ENCODE peak calls at places on chromosomes 5 and 9, in nine cellular contexts. Z, U, Q, A, Y, G, W, C and F are unnamed samples.

GRCh38 chr9:75683591-75683990 is 206.9 kb upstream of the PCSK5 start:
- DNase-seq in Z (no peak), U (no peak), Q (no peak), A (no peak), Y (no peak), G (no peak), W (no peak), C (peak), F (no peak)

GRCh38 chr9:112971415-112971814 is 40.6 kb downstream of the ZNF883 start:
- DNase-seq in Z (no peak), U (peak), Q (no peak), A (no peak), Y (no peak), G (no peak), W (peak), C (peak), F (no peak)

GRCh38 chr5:90939208-90939607 is 380.6 kb downstream of the ADGRV1 start:
- DNase-seq in Z (no peak), U (no peak), Q (no peak), A (no peak), Y (no peak), G (no peak), W (no peak), C (peak), F (no peak)

GRCh38 chr9:114028646-114029045 is 49.5 kb downstream of the AMBP start:
- DNase-seq in Z (no peak), U (no peak), Q (peak), A (no peak), Y (peak), G (no peak), W (no peak), C (no peak), F (no peak)

GRCh38 chr5:56588636-56589485 is 226.5 kb upstream of the MAP3K1 start:
- DNase-seq in Z (no peak), U (no peak), Q (peak), A (no peak), Y (no peak), G (peak), W (no peak), C (no peak), F (no peak)

GRCh38 chr9:87336914-87337333 is 160.7 kb upstream of the DAPK1 start:
- DNase-seq in Z (peak), U (no peak), Q (no peak), A (no peak), Y (peak), G (peak), W (peak), C (peak), F (peak)

GRCh38 chr9:127931092-127931881 is 710 bp upstream of the PIP5KL1 start:
- DNase-seq in Z (no peak), U (no peak), Q (peak), A (no peak), Y (no peak), G (peak), W (no peak), C (peak), F (no peak)

GRCh38 chr9:112554516-112554915 is 67.9 kb downstream of the KIAA1958 start:
- DNase-seq in Z (no peak), U (no peak), Q (no peak), A (no peak), Y (no peak), G (no peak), W (no peak), C (peak), F (no peak)

GRCh38 chr5:149129181-149129580 is 12.1 kb upstream of the ABLIM3 start:
- DNase-seq in Z (no peak), U (no peak), Q (no peak), A (no peak), Y (no peak), G (no peak), W (no peak), C (peak), F (no peak)

GRCh38 chr5:5183192-5183699 is 43.1 kb downstream of the ADAMTS16 start:
- DNase-seq in Z (no peak), U (peak), Q (no peak), A (no peak), Y (no peak), G (no peak), W (no peak), C (no peak), F (no peak)

GRCh38 chr5:131671994-131672655 is 37.1 kb upstream of the RAPGEF6 start:
- DNase-seq in Z (peak), U (no peak), Q (no peak), A (no peak), Y (peak), G (no peak), W (no peak), C (no peak), F (peak)

GRCh38 chr9:22649384-22649783 is 202.8 kb downstream of the DMRTA1 start:
- DNase-seq in Z (no peak), U (no peak), Q (no peak), A (no peak), Y (no peak), G (no peak), W (no peak), C (no peak), F (no peak)

GRCh38 chr5:10556331-10556807 is 7.5 kb upstream of the ANKRD33B start:
- DNase-seq in Z (no peak), U (no peak), Q (no peak), A (no peak), Y (no peak), G (no peak), W (no peak), C (peak), F (no peak)

GRCh38 chr5:129379406-129379805 is 80.7 kb upstream of the ADAMTS19 start:
- DNase-seq in Z (no peak), U (no peak), Q (no peak), A (no peak), Y (no peak), G (no peak), W (no peak), C (peak), F (peak)

GRCh38 chr5:112549127-112549526 is 130.1 kb upstream of the EPB41L4A start:
- DNase-seq in Z (no peak), U (no peak), Q (no peak), A (no peak), Y (no peak), G (no peak), W (no peak), C (no peak), F (no peak)

GRCh38 chr5:90985341-90985740 is 397.8 kb downstream of the ARRDC3 start:
- DNase-seq in Z (no peak), U (no peak), Q (no peak), A (no peak), Y (no peak), G (no peak), W (peak), C (no peak), F (no peak)

GRCh38 chr9:111356567-111357244 is 26.7 kb upstream of the OR2K2 start:
- DNase-seq in Z (no peak), U (no peak), Q (no peak), A (no peak), Y (no peak), G (no peak), W (no peak), C (peak), F (peak)

GRCh38 chr9:69546265-69546664 is 125.9 kb downstream of the APBA1 start:
- DNase-seq in Z (no peak), U (no peak), Q (no peak), A (no peak), Y (peak), G (peak), W (peak), C (peak), F (peak)

GRCh38 chr5:121285861-121286527 is 565.7 kb upstream of the FTMT start:
- DNase-seq in Z (no peak), U (no peak), Q (no peak), A (no peak), Y (no peak), G (no peak), W (no peak), C (no peak), F (no peak)

GRCh38 chr9:13149454-13149853 is 130.0 kb downstream of the MPDZ start:
- DNase-seq in Z (no peak), U (no peak), Q (no peak), A (no peak), Y (no peak), G (peak), W (no peak), C (no peak), F (no peak)

GRCh38 chr9:124765439-124765835 is 5.7 kb downstream of the NR6A1 start:
- DNase-seq in Z (no peak), U (no peak), Q (no peak), A (no peak), Y (no peak), G (no peak), W (no peak), C (no peak), F (no peak)

GRCh38 chr9:20636883-20637440 is 14.7 kb upstream of the MLLT3 start:
- DNase-seq in Z (no peak), U (no peak), Q (no peak), A (no peak), Y (no peak), G (no peak), W (no peak), C (no peak), F (no peak)

GRCh38 chr9:6302417-6302816 is 25.8 kb upstream of the TPD52L3 start:
- DNase-seq in Z (no peak), U (no peak), Q (no peak), A (no peak), Y (no peak), G (no peak), W (no peak), C (peak), F (no peak)

GRCh38 chr5:32173394-32174010 is 617 bp downstream of the GOLPH3 start:
- DNase-seq in Z (peak), U (no peak), Q (peak), A (no peak), Y (peak), G (peak), W (peak), C (peak), F (peak)

GRCh38 chr9:127570533-127571111 is 41.5 kb upstream of the STXBP1 start:
- DNase-seq in Z (no peak), U (no peak), Q (no peak), A (no peak), Y (no peak), G (no peak), W (no peak), C (no peak), F (no peak)

GRCh38 chr9:18847576-18848275 is 185.3 kb downstream of the SAXO1 start:
- DNase-seq in Z (no peak), U (no peak), Q (no peak), A (no peak), Y (no peak), G (no peak), W (peak), C (no peak), F (no peak)

GRCh38 chr5:134582941-134583340 is 49.7 kb downstream of the SAR1B start:
- DNase-seq in Z (no peak), U (no peak), Q (no peak), A (no peak), Y (no peak), G (no peak), W (no peak), C (no peak), F (no peak)

GRCh38 chr5:166505546-166505945 is 1785.9 kb upstream of the WWC1 start:
- DNase-seq in Z (peak), U (no peak), Q (no peak), A (no peak), Y (no peak), G (peak), W (no peak), C (no peak), F (peak)

GRCh38 chr5:127068771-127069330 is 4.5 kb downstream of the C5orf63 start:
- DNase-seq in Z (peak), U (no peak), Q (no peak), A (no peak), Y (no peak), G (no peak), W (no peak), C (peak), F (no peak)

GRCh38 chr9:1354066-1354465 is 303.9 kb downstream of the DMRT2 start:
- DNase-seq in Z (no peak), U (no peak), Q (no peak), A (no peak), Y (no peak), G (no peak), W (no peak), C (peak), F (no peak)

GRCh38 chr5:159133041-159133741 is 33.5 kb upstream of the EBF1 start:
- DNase-seq in Z (peak), U (no peak), Q (no peak), A (no peak), Y (no peak), G (peak), W (peak), C (peak), F (peak)

GRCh38 chr5:33688041-33688980 is 203.5 kb downstream of the ADAMTS12 start:
- DNase-seq in Z (no peak), U (no peak), Q (no peak), A (no peak), Y (no peak), G (no peak), W (no peak), C (no peak), F (no peak)

GRCh38 chr5:67094476-67095300 is 101.9 kb downstream of the CD180 start:
- DNase-seq in Z (no peak), U (no peak), Q (no peak), A (no peak), Y (no peak), G (no peak), W (no peak), C (peak), F (no peak)

GRCh38 chr9:137952976-137953666 is 75.5 kb downstream of the CACNA1B start:
- DNase-seq in Z (no peak), U (no peak), Q (no peak), A (no peak), Y (no peak), G (no peak), W (no peak), C (no peak), F (no peak)

GRCh38 chr9:37541465-37541864 is 34.7 kb downstream of the FBXO10 start:
- DNase-seq in Z (no peak), U (no peak), Q (no peak), A (no peak), Y (no peak), G (no peak), W (no peak), C (no peak), F (no peak)

GRCh38 chr5:123033157-123033671 is 3.3 kb downstream of the PPIC start:
- DNase-seq in Z (no peak), U (no peak), Q (no peak), A (no peak), Y (no peak), G (no peak), W (no peak), C (peak), F (no peak)

GRCh38 chr5:80793354-80793753 is 138.6 kb upstream of the DHFR start:
- DNase-seq in Z (no peak), U (no peak), Q (no peak), A (no peak), Y (no peak), G (no peak), W (no peak), C (peak), F (no peak)

GRCh38 chr9:115939065-115939765 is 214.4 kb upstream of the PAPPA start:
- DNase-seq in Z (no peak), U (no peak), Q (no peak), A (no peak), Y (no peak), G (no peak), W (no peak), C (peak), F (peak)

GRCh38 chr5:45408067-45408466 is 288.1 kb downstream of the HCN1 start:
- DNase-seq in Z (no peak), U (no peak), Q (no peak), A (no peak), Y (no peak), G (no peak), W (no peak), C (no peak), F (no peak)